ENCODE peak calls at places on chromosomes 1 and 21, in eight cellular contexts. Z, V, Q, J, X, W, R and L are unnamed samples.

GRCh38 chr1:24987424-24987823 is 57.3 kb upstream of the RUNX3 start:
- DNase-seq in J (no peak), X (no peak), Z (no peak), V (no peak), Q (no peak), W (no peak), R (no peak), L (no peak)

GRCh38 chr1:67850611-67851075 is 17.4 kb upstream of the GNG12 start:
- DNase-seq in W (peak; percentile 95), Q (peak; percentile 92), J (peak; percentile 90), X (no peak), R (peak; percentile 93), Z (no peak), V (no peak), L (no peak)

GRCh38 chr21:41768371-41769042 is 1.7 kb upstream of the RIPK4 start:
- DNase-seq in W (peak; percentile 88), Z (no peak), V (no peak), R (no peak), X (peak; percentile 72), J (peak; percentile 53), Q (peak; percentile 85), L (peak; percentile 13)

GRCh38 chr1:90591970-90592356 is 125.1 kb downstream of the BARHL2 start:
- DNase-seq in W (no peak), R (no peak), Q (no peak), Z (no peak), X (no peak), V (no peak), J (no peak), L (no peak)

GRCh38 chr1:57897581-57897980 is 473.7 kb upstream of the DAB1 start:
- DNase-seq in J (no peak), W (no peak), Z (no peak), X (no peak), R (no peak), Q (no peak), V (no peak), L (no peak)

GRCh38 chr21:8989261-8989882 is 1532.0 kb upstream of the TPTE start:
- DNase-seq in J (no peak), Z (no peak), Q (no peak), V (no peak), W (no peak), R (no peak), X (peak; percentile 29), L (no peak)

GRCh38 chr1:116493484-116494350 is 77.1 kb downstream of the CD58 start:
- DNase-seq in Q (no peak), Z (no peak), V (peak; percentile 76), W (no peak), R (no peak), J (no peak), X (no peak), L (no peak)

GRCh38 chr1:2946999-2947650 is 74.1 kb upstream of the ACTRT2 start:
- DNase-seq in R (no peak), V (peak; percentile 47), W (no peak), J (no peak), Z (no peak), Q (no peak), X (no peak), L (no peak)

GRCh38 chr1:55634516-55634915 is 419.4 kb upstream of the USP24 start:
- DNase-seq in R (peak; percentile 2), W (no peak), J (no peak), Q (no peak), Z (no peak), X (no peak), V (no peak), L (no peak)

GRCh38 chr21:29295066-29295650 is 3.6 kb upstream of the BACH1 start:
- DNase-seq in V (no peak), Q (no peak), X (no peak), J (no peak), R (no peak), Z (no peak), W (no peak), L (peak; percentile 22)

GRCh38 chr1:198560093-198560638 is 19.7 kb upstream of the ATP6V1G3 start:
- DNase-seq in X (no peak), Q (no peak), Z (no peak), V (no peak), J (peak; percentile 73), W (peak; percentile 21), R (no peak), L (no peak)

GRCh38 chr21:25296239-25296638 is 311.0 kb downstream of the MRPL39 start:
- DNase-seq in X (no peak), W (no peak), Q (no peak), J (peak; percentile 25), V (no peak), Z (no peak), R (peak; percentile 27), L (no peak)

GRCh38 chr1:228354390-228355320 is 52.0 kb downstream of the TRIM11 start:
- DNase-seq in Q (no peak), R (no peak), Z (no peak), J (no peak), V (peak; percentile 57), W (peak; percentile 74), X (no peak), L (no peak)

GRCh38 chr1:200323856-200324400 is 85.9 kb downstream of the ZNF281 start:
- DNase-seq in X (no peak), V (no peak), W (peak; percentile 92), R (no peak), Z (no peak), Q (peak; percentile 67), J (peak; percentile 65), L (no peak)

GRCh38 chr21:30936207-30936606 is 54.8 kb upstream of the KRTAP11-1 start:
- DNase-seq in Z (no peak), R (no peak), J (no peak), W (no peak), Q (no peak), V (peak; percentile 45), X (no peak), L (no peak)

GRCh38 chr1:49351744-49352143 is 575.1 kb upstream of the BEND5 start:
- DNase-seq in Q (no peak), W (peak; percentile 30), J (no peak), X (no peak), Z (no peak), V (no peak), R (no peak), L (no peak)

GRCh38 chr21:46324390-46325072 is 575 bp downstream of the PCNT start:
- DNase-seq in R (peak; percentile 85), Z (peak; percentile 95), Q (peak; percentile 70), W (peak; percentile 87), X (peak; percentile 88), J (peak; percentile 81), V (peak; percentile 96), L (peak; percentile 89)

GRCh38 chr21:46323710-46324389 is at the start of the genes C21orf58 and PCNT:
- DNase-seq in W (peak; percentile 98), J (peak; percentile 98), Z (peak; percentile 98), V (peak; percentile 97), X (peak; percentile 96), R (peak; percentile 99), Q (peak; percentile 97), L (peak; percentile 98)

GRCh38 chr21:46326110-46326703 is 2.3 kb downstream of the PCNT start:
- DNase-seq in V (peak; percentile 10), R (no peak), X (no peak), J (no peak), Z (peak; percentile 31), Q (no peak), W (peak; percentile 16), L (no peak)

GRCh38 chr21:46323227-46323709 is 402 bp downstream of the C21orf58 start:
- DNase-seq in X (peak; percentile 32), Q (no peak), W (peak; percentile 17), V (no peak), R (peak; percentile 22), Z (peak; percentile 35), J (no peak), L (no peak)

GRCh38 chr21:46325073-46325912 is 1.3 kb downstream of the PCNT start:
- DNase-seq in Z (peak; percentile 82), Q (peak; percentile 47), W (peak; percentile 71), R (peak; percentile 47), V (peak; percentile 89), X (peak; percentile 61), J (peak; percentile 56), L (peak; percentile 24)
- TF ChIP-seq CTCF in Z (no peak), Q (peak; percentile 26), W (peak; percentile 40), R (no peak), V (no peak), X (no peak), J (peak; percentile 39), L (no peak)

DNA sequence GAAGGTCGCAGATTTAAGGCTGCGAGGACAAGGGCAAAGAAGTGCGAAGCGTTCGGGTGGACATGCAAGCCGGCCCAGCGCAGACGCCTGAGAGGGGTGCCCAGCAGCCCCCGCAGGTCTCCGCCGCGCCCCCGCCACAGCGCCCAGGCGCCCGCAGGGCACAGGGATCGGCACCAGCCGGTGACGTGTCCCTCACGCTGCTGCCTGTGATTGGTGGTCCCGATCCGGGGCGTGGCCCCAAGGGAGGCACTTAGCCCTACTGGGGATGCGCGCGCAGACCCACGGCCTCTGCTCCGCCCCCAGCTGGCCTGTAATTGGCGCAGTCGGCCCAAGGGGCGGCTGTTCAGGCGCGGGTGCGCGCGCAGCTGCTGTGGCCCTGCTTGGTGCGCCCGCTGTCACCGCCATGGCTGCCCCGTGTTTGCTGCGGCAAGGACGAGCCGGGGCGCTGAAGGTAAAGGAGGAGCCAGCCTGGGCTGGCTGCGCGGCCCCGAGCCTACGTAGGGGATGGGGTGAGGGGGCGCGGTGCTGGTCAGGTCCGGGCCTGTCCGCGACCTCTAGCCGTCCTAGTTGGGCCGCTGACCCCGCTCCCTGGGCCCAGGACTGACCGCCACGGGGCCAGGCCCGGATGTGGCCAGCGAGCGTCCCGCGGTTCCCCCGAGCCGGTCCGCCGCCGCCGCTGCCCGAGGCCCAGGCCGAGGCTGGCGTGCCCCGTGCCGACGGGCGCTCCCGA is at the start of gene NDUFV3:
- DNase-seq in Q (peak; percentile 96), V (peak; percentile 100), W (peak; percentile 99), Z (peak; percentile 100), R (peak; percentile 100), X (peak; percentile 100), J (peak; percentile 98), L (peak; percentile 100)
- TF ChIP-seq CTCF in Q (no peak), V (no peak), W (no peak), Z (no peak), R (no peak), X (no peak), J (no peak), L (no peak)

GRCh38 chr1:113488576-113489177 is 98.4 kb downstream of the MAGI3 start:
- DNase-seq in X (no peak), W (peak; percentile 16), R (no peak), J (no peak), Z (no peak), V (peak; percentile 41), Q (no peak), L (no peak)
- TF ChIP-seq CTCF in X (no peak), W (peak; percentile 19), R (no peak), J (no peak), Z (no peak), V (no peak), Q (peak; percentile 18), L (no peak)

GRCh38 chr21:15896501-15896900 is 166.7 kb downstream of the USP25 start:
- DNase-seq in V (no peak), X (no peak), W (no peak), Q (no peak), Z (no peak), J (no peak), R (no peak), L (no peak)

GRCh38 chr21:15895142-15896106 is 165.6 kb downstream of the USP25 start:
- DNase-seq in V (no peak), J (peak; percentile 7), Z (no peak), Q (peak; percentile 2), W (no peak), R (no peak), X (no peak), L (no peak)

GRCh38 chr21:15893902-15894301 is 164.1 kb downstream of the USP25 start:
- DNase-seq in Q (no peak), Z (no peak), X (no peak), W (no peak), R (no peak), V (no peak), J (no peak), L (no peak)

GRCh38 chr21:15894596-15894995 is 164.8 kb downstream of the USP25 start:
- DNase-seq in R (no peak), Z (no peak), J (peak; percentile 51), V (no peak), X (no peak), W (no peak), Q (peak; percentile 38), L (no peak)
- TF ChIP-seq CTCF in R (peak; percentile 51), Z (no peak), J (peak; percentile 36), V (no peak), X (peak; percentile 6), W (no peak), Q (peak; percentile 58), L (no peak)